ENCODE peak calls at places on chromosomes 7 and 10, in nine cellular contexts. V, T, B, R, A, F, Z, J and C are unnamed samples.

GRCh38 chr7:81457858-81458522 is 311.9 kb downstream of the HGF start:
- DNase-seq in J (no peak), R (no peak), V (peak), B (no peak), A (no peak), F (no peak), T (no peak), Z (no peak), C (peak)

GRCh38 chr10:27490807-27491206 is 13.3 kb upstream of the RAB18 start:
- DNase-seq in Z (no peak), T (no peak), J (no peak), A (no peak), V (no peak), F (no peak), R (no peak), B (no peak), C (no peak)

GRCh38 chr10:71442859-71443570 is 46.3 kb downstream of the CDH23 start:
- DNase-seq in T (no peak), A (no peak), R (no peak), J (no peak), V (no peak), Z (no peak), F (no peak), B (no peak), C (no peak)

GRCh38 chr10:107540981-107541380 is 376.5 kb upstream of the SORCS1 start:
- DNase-seq in F (no peak), T (no peak), R (no peak), V (no peak), A (no peak), B (no peak), J (no peak), Z (no peak), C (no peak)

GRCh38 chr10:43754569-43755260 is 106.0 kb upstream of the ZNF32 start:
- DNase-seq in R (no peak), V (no peak), Z (no peak), T (no peak), J (no peak), B (no peak), F (no peak), A (no peak), C (no peak)

GRCh38 chr7:150631084-150631824 is 931 bp downstream of the GIMAP6 start:
- DNase-seq in V (no peak), F (no peak), Z (peak), A (peak), J (no peak), B (peak), T (peak), R (peak), C (no peak)

GRCh38 chr10:110815354-110816004 is 56.2 kb upstream of the PDCD4 start:
- DNase-seq in A (no peak), J (no peak), V (no peak), Z (no peak), T (peak), B (no peak), R (no peak), F (no peak), C (no peak)

GRCh38 chr7:43385856-43386255 is 197.1 kb upstream of the STK17A start:
- DNase-seq in R (no peak), V (peak), A (peak), T (no peak), F (no peak), Z (peak), J (no peak), B (no peak), C (peak)

GRCh38 chr10:45464958-45465567 is 91.0 kb downstream of the ALOX5 start:
- DNase-seq in Z (peak), V (peak), F (peak), J (peak), R (peak), B (peak), T (peak), A (peak), C (peak)

GRCh38 chr10:10657139-10657760 is 360.4 kb upstream of the CELF2 start:
- DNase-seq in V (peak), T (no peak), J (no peak), A (no peak), Z (no peak), R (no peak), F (no peak), B (no peak), C (no peak)

GRCh38 chr7:93877742-93878141 is 12.8 kb downstream of the TFPI2 start:
- DNase-seq in A (no peak), Z (no peak), R (no peak), J (no peak), F (no peak), T (no peak), V (no peak), B (no peak), C (no peak)

GRCh38 chr7:8386926-8387550 is 46.4 kb upstream of the NXPH1 start:
- DNase-seq in F (no peak), J (no peak), V (no peak), R (no peak), T (no peak), A (no peak), B (no peak), Z (no peak), C (no peak)

GRCh38 chr7:44693641-44694313 is 54.9 kb upstream of the ZMIZ2 start:
- DNase-seq in T (no peak), J (peak), F (no peak), B (no peak), R (no peak), Z (no peak), A (no peak), V (peak), C (no peak)

GRCh38 chr10:85623342-85623741 is 743.3 kb downstream of the GRID1 start:
- DNase-seq in V (no peak), R (no peak), A (no peak), B (no peak), J (no peak), F (no peak), Z (no peak), T (no peak), C (no peak)

GRCh38 chr10:91632671-91633550 is at the start of gene PPP1R3C:
- DNase-seq in T (peak), J (peak), B (peak), A (peak), V (peak), F (peak), R (peak), Z (peak), C (peak)

GRCh38 chr10:110600487-110601101 is 33.1 kb downstream of the SMC3 start:
- DNase-seq in F (no peak), A (no peak), R (peak), B (no peak), V (peak), T (no peak), J (peak), Z (no peak), C (peak)

GRCh38 chr7:115707684-115708341 is 322.8 kb downstream of the TFEC start:
- DNase-seq in A (no peak), R (no peak), B (no peak), Z (no peak), F (no peak), T (no peak), V (no peak), J (no peak), C (peak)

GRCh38 chr10:92747600-92747999 is 57.8 kb downstream of the HHEX start:
- DNase-seq in A (no peak), T (no peak), V (no peak), Z (no peak), B (peak), J (no peak), F (no peak), R (no peak), C (no peak)

GRCh38 chr7:87735360-87735759 is 107.2 kb downstream of the RUNDC3B start:
- DNase-seq in J (no peak), R (no peak), A (no peak), Z (no peak), T (no peak), V (peak), F (no peak), B (no peak), C (peak)

GRCh38 chr7:1647961-1648631 is 22.0 kb upstream of the ELFN1 start:
- DNase-seq in V (no peak), F (no peak), B (no peak), R (no peak), T (peak), Z (no peak), J (no peak), A (no peak), C (peak)

GRCh38 chr7:24767878-24768569 is 10.8 kb upstream of the GSDME start:
- DNase-seq in F (no peak), V (no peak), T (no peak), B (no peak), Z (no peak), J (no peak), R (no peak), A (no peak), C (no peak)

GRCh38 chr7:38512704-38513103 is 118.5 kb downstream of the AMPH start:
- DNase-seq in F (no peak), T (no peak), Z (no peak), R (no peak), B (no peak), V (peak), J (no peak), A (no peak), C (no peak)

GRCh38 chr10:101144053-101144452 is 13.0 kb downstream of the TLX1 start:
- DNase-seq in R (no peak), B (no peak), V (no peak), F (no peak), T (no peak), Z (no peak), J (no peak), A (no peak), C (no peak)

GRCh38 chr10:50552771-50553535 is 70.8 kb downstream of the SGMS1 start:
- DNase-seq in J (no peak), F (no peak), T (no peak), Z (no peak), R (no peak), B (peak), V (peak), A (no peak), C (peak)

GRCh38 chr7:19772858-19773337 is 519 bp downstream of the TMEM196 start:
- DNase-seq in V (peak), R (peak), A (no peak), F (no peak), B (no peak), J (no peak), T (peak), Z (no peak), C (peak)

GRCh38 chr7:41010967-41011366 is 691.9 kb downstream of the INHBA start:
- DNase-seq in Z (no peak), J (no peak), R (peak), T (peak), V (peak), A (no peak), B (no peak), F (no peak), C (no peak)

GRCh38 chr7:157664034-157664433 is 327.2 kb downstream of the DNAJB6 start:
- DNase-seq in V (no peak), J (no peak), Z (no peak), T (no peak), F (no peak), A (no peak), B (no peak), R (no peak), C (no peak)

GRCh38 chr7:114298011-114298410 is 116.6 kb upstream of the FOXP2 start:
- DNase-seq in R (no peak), B (no peak), F (no peak), T (no peak), J (no peak), Z (no peak), V (no peak), A (no peak), C (no peak)

GRCh38 chr7:150450491-150450992 is at the start of gene GIMAP8:
- DNase-seq in R (peak), F (no peak), T (peak), J (no peak), B (peak), A (peak), V (no peak), Z (peak), C (no peak)

GRCh38 chr10:71128311-71129010 is 83.9 kb upstream of the UNC5B start:
- DNase-seq in A (no peak), Z (no peak), V (peak), B (no peak), F (no peak), J (no peak), R (no peak), T (peak), C (no peak)

GRCh38 chr7:11758627-11759111 is 73.3 kb downstream of the THSD7A start:
- DNase-seq in Z (no peak), V (peak), B (no peak), A (no peak), R (no peak), T (no peak), J (no peak), F (no peak), C (no peak)

GRCh38 chr7:977326-978048 is 2.1 kb upstream of the COX19 start:
- DNase-seq in F (no peak), T (no peak), B (peak), A (no peak), R (no peak), Z (no peak), V (no peak), J (no peak), C (no peak)

GRCh38 chr7:55928006-55928767 is 23.5 kb upstream of the MRPS17 start:
- DNase-seq in R (no peak), F (no peak), Z (no peak), J (no peak), A (no peak), T (no peak), V (no peak), B (no peak), C (no peak)

GRCh38 chr10:21926949-21927348 is 76.6 kb downstream of the DNAJC1 start:
- DNase-seq in R (no peak), Z (no peak), A (no peak), F (no peak), V (peak), T (no peak), B (no peak), J (peak), C (peak)

GRCh38 chr7:1156782-1157535 is 3.0 kb downstream of the ZFAND2A start:
- DNase-seq in A (no peak), F (no peak), Z (no peak), J (no peak), R (no peak), T (no peak), V (peak), B (peak), C (no peak)

GRCh38 chr7:114302858-114303257 is 111.8 kb upstream of the FOXP2 start:
- DNase-seq in R (no peak), J (no peak), B (no peak), A (no peak), T (no peak), V (no peak), Z (no peak), F (no peak), C (no peak)

GRCh38 chr7:929311-929711 is 25.2 kb downstream of the ADAP1 start:
- DNase-seq in T (no peak), F (no peak), Z (no peak), A (no peak), R (no peak), B (no peak), V (peak), J (no peak), C (no peak)

GRCh38 chr7:92723205-92723604 is 113.2 kb downstream of the CDK6 start:
- DNase-seq in B (no peak), J (no peak), Z (no peak), V (peak), T (no peak), R (no peak), A (no peak), F (no peak), C (peak)